ENCODE peak calls at places on chromosomes 6 and 20, in eight cellular contexts. One of them, this sample, is unnamed.

GRCh38 chr20:63081831-63082230 is 75.1 kb upstream of the BHLHE23 start:
- DNase-seq in GM12865: no peak
- DNase-seq in MV-4-11: no peak
- DNase-seq in A172: no peak
- DNase-seq in right cardiac atrium: no peak
- DNase-seq in naive thymus-derived CD8-positive, alpha-beta T cell: no peak
- DNase-seq in GM06990: no peak
- DNase-seq in NCI-H187 treated with DMSO at 0.1 percent for 48 hours: no peak
- DNase-seq in this sample: no peak

GRCh38 chr6:155791186-155791585 is 335.5 kb upstream of the NOX3 start:
- DNase-seq in NCI-H187 treated with DMSO at 0.1 percent for 48 hours: no peak
- DNase-seq in GM12865: no peak
- DNase-seq in naive thymus-derived CD8-positive, alpha-beta T cell: no peak
- DNase-seq in MV-4-11: no peak
- DNase-seq in right cardiac atrium: no peak
- DNase-seq in A172: no peak
- DNase-seq in GM06990: no peak
- DNase-seq in this sample: no peak

GRCh38 chr6:85403331-85404015 is 46.4 kb upstream of the NT5E start:
- DNase-seq in naive thymus-derived CD8-positive, alpha-beta T cell: no peak
- DNase-seq in NCI-H187 treated with DMSO at 0.1 percent for 48 hours: no peak
- DNase-seq in GM06990: no peak
- DNase-seq in A172: peak; percentile 87
- DNase-seq in MV-4-11: peak; percentile 30
- DNase-seq in GM12865: no peak
- DNase-seq in right cardiac atrium: no peak
- DNase-seq in this sample: no peak

GRCh38 chr6:43386492-43386891 is 17.0 kb upstream of the ZNF318 start:
- DNase-seq in naive thymus-derived CD8-positive, alpha-beta T cell: no peak
- DNase-seq in NCI-H187 treated with DMSO at 0.1 percent for 48 hours: peak; percentile 31
- DNase-seq in GM06990: no peak
- DNase-seq in A172: no peak
- DNase-seq in GM12865: peak; percentile 45
- DNase-seq in right cardiac atrium: no peak
- DNase-seq in MV-4-11: no peak
- DNase-seq in this sample: no peak

GRCh38 chr20:59933849-59934585 is 580 bp upstream of the SYCP2 start:
- DNase-seq in MV-4-11: no peak
- DNase-seq in A172: peak; percentile 19
- DNase-seq in naive thymus-derived CD8-positive, alpha-beta T cell: peak; percentile 82
- DNase-seq in GM12865: peak; percentile 75
- DNase-seq in NCI-H187 treated with DMSO at 0.1 percent for 48 hours: no peak
- DNase-seq in right cardiac atrium: peak; percentile 94
- DNase-seq in GM06990: peak; percentile 71
- DNase-seq in this sample: peak; percentile 71

GRCh38 chr20:59814835-59815340 is 118.5 kb downstream of the SYCP2 start:
- DNase-seq in NCI-H187 treated with DMSO at 0.1 percent for 48 hours: no peak
- DNase-seq in A172: no peak
- DNase-seq in GM06990: no peak
- DNase-seq in GM12865: no peak
- DNase-seq in right cardiac atrium: no peak
- DNase-seq in naive thymus-derived CD8-positive, alpha-beta T cell: no peak
- DNase-seq in MV-4-11: no peak
- DNase-seq in this sample: no peak

GRCh38 chr6:2799936-2800527 is 34.8 kb downstream of the WRNIP1 start:
- DNase-seq in naive thymus-derived CD8-positive, alpha-beta T cell: no peak
- DNase-seq in GM06990: no peak
- DNase-seq in A172: no peak
- DNase-seq in MV-4-11: peak; percentile 55
- DNase-seq in GM12865: no peak
- DNase-seq in right cardiac atrium: no peak
- DNase-seq in NCI-H187 treated with DMSO at 0.1 percent for 48 hours: no peak
- DNase-seq in this sample: no peak

GRCh38 chr20:45826381-45827019 is 612 bp downstream of the TNNC2 start:
- DNase-seq in GM06990: no peak
- DNase-seq in GM12865: no peak
- DNase-seq in naive thymus-derived CD8-positive, alpha-beta T cell: no peak
- DNase-seq in MV-4-11: no peak
- DNase-seq in A172: peak; percentile 33
- DNase-seq in right cardiac atrium: peak; percentile 77
- DNase-seq in NCI-H187 treated with DMSO at 0.1 percent for 48 hours: no peak
- DNase-seq in this sample: no peak

GRCh38 chr6:31386099-31386498 is 17.3 kb upstream of the MICA start:
- DNase-seq in MV-4-11: no peak
- DNase-seq in naive thymus-derived CD8-positive, alpha-beta T cell: no peak
- DNase-seq in GM12865: no peak
- DNase-seq in right cardiac atrium: no peak
- DNase-seq in NCI-H187 treated with DMSO at 0.1 percent for 48 hours: no peak
- DNase-seq in GM06990: no peak
- DNase-seq in A172: no peak
- DNase-seq in this sample: no peak

GRCh38 chr20:10172998-10173655 is 45.5 kb upstream of the SNAP25 start:
- DNase-seq in naive thymus-derived CD8-positive, alpha-beta T cell: no peak
- DNase-seq in NCI-H187 treated with DMSO at 0.1 percent for 48 hours: no peak
- DNase-seq in GM12865: no peak
- DNase-seq in MV-4-11: no peak
- DNase-seq in right cardiac atrium: no peak
- DNase-seq in A172: no peak
- DNase-seq in GM06990: no peak
- DNase-seq in this sample: no peak

GRCh38 chr20:34562643-34563042 is 4.1 kb downstream of the MAP1LC3A start:
- DNase-seq in NCI-H187 treated with DMSO at 0.1 percent for 48 hours: no peak
- DNase-seq in right cardiac atrium: peak; percentile 66
- DNase-seq in MV-4-11: no peak
- DNase-seq in naive thymus-derived CD8-positive, alpha-beta T cell: no peak
- DNase-seq in GM06990: no peak
- DNase-seq in GM12865: peak; percentile 34
- DNase-seq in A172: peak; percentile 15
- DNase-seq in this sample: no peak

GRCh38 chr6:108581237-108581931 is 20.7 kb downstream of the FOXO3 start:
- DNase-seq in naive thymus-derived CD8-positive, alpha-beta T cell: no peak
- DNase-seq in A172: peak; percentile 55
- DNase-seq in GM06990: no peak
- DNase-seq in NCI-H187 treated with DMSO at 0.1 percent for 48 hours: no peak
- DNase-seq in MV-4-11: peak; percentile 70
- DNase-seq in right cardiac atrium: no peak
- DNase-seq in GM12865: no peak
- DNase-seq in this sample: no peak

GRCh38 chr6:20652276-20652675 is 118.0 kb downstream of the CDKAL1 start:
- DNase-seq in GM06990: no peak
- DNase-seq in NCI-H187 treated with DMSO at 0.1 percent for 48 hours: no peak
- DNase-seq in MV-4-11: no peak
- DNase-seq in GM12865: no peak
- DNase-seq in right cardiac atrium: no peak
- DNase-seq in A172: no peak
- DNase-seq in naive thymus-derived CD8-positive, alpha-beta T cell: no peak
- DNase-seq in this sample: no peak

GRCh38 chr6:53032853-53033252 is 32.4 kb upstream of the FBXO9 start:
- DNase-seq in naive thymus-derived CD8-positive, alpha-beta T cell: no peak
- DNase-seq in right cardiac atrium: no peak
- DNase-seq in GM12865: no peak
- DNase-seq in GM06990: no peak
- DNase-seq in MV-4-11: no peak
- DNase-seq in NCI-H187 treated with DMSO at 0.1 percent for 48 hours: no peak
- DNase-seq in A172: no peak
- DNase-seq in this sample: no peak

GRCh38 chr20:25389858-25390537 is 637 bp downstream of the ABHD12 start:
- DNase-seq in A172: no peak
- DNase-seq in GM06990: peak; percentile 67
- DNase-seq in naive thymus-derived CD8-positive, alpha-beta T cell: peak; percentile 20
- DNase-seq in GM12865: peak; percentile 30
- DNase-seq in right cardiac atrium: peak; percentile 78
- DNase-seq in NCI-H187 treated with DMSO at 0.1 percent for 48 hours: no peak
- DNase-seq in MV-4-11: no peak
- DNase-seq in this sample: peak; percentile 14

GRCh38 chr6:81636930-81637568 is 115.4 kb downstream of the TENT5A start:
- DNase-seq in right cardiac atrium: no peak
- DNase-seq in MV-4-11: no peak
- DNase-seq in GM06990: no peak
- DNase-seq in NCI-H187 treated with DMSO at 0.1 percent for 48 hours: no peak
- DNase-seq in GM12865: no peak
- DNase-seq in A172: no peak
- DNase-seq in naive thymus-derived CD8-positive, alpha-beta T cell: no peak
- DNase-seq in this sample: no peak

GRCh38 chr6:2848851-2849250 is 7.2 kb upstream of the SERPINB1 start:
- DNase-seq in naive thymus-derived CD8-positive, alpha-beta T cell: peak; percentile 53
- DNase-seq in MV-4-11: no peak
- DNase-seq in A172: no peak
- DNase-seq in right cardiac atrium: no peak
- DNase-seq in NCI-H187 treated with DMSO at 0.1 percent for 48 hours: peak; percentile 16
- DNase-seq in GM06990: no peak
- DNase-seq in GM12865: peak; percentile 76
- DNase-seq in this sample: peak; percentile 64

GRCh38 chr20:41509801-41510200 is 108.4 kb downstream of the CHD6 start:
- DNase-seq in GM06990: no peak
- DNase-seq in A172: no peak
- DNase-seq in naive thymus-derived CD8-positive, alpha-beta T cell: no peak
- DNase-seq in GM12865: no peak
- DNase-seq in NCI-H187 treated with DMSO at 0.1 percent for 48 hours: no peak
- DNase-seq in right cardiac atrium: peak; percentile 73
- DNase-seq in MV-4-11: peak; percentile 9
- DNase-seq in this sample: no peak

GRCh38 chr20:1841554-1842140 is 53.6 kb upstream of the SIRPA start:
- DNase-seq in naive thymus-derived CD8-positive, alpha-beta T cell: no peak
- DNase-seq in GM06990: no peak
- DNase-seq in MV-4-11: peak; percentile 72
- DNase-seq in A172: no peak
- DNase-seq in GM12865: no peak
- DNase-seq in right cardiac atrium: no peak
- DNase-seq in NCI-H187 treated with DMSO at 0.1 percent for 48 hours: no peak
- DNase-seq in this sample: no peak

GRCh38 chr6:154638369-154638768 is 94.8 kb upstream of the SCAF8 start:
- DNase-seq in GM06990: no peak
- DNase-seq in GM12865: no peak
- DNase-seq in NCI-H187 treated with DMSO at 0.1 percent for 48 hours: no peak
- DNase-seq in right cardiac atrium: no peak
- DNase-seq in MV-4-11: no peak
- DNase-seq in A172: peak; percentile 65
- DNase-seq in naive thymus-derived CD8-positive, alpha-beta T cell: no peak
- DNase-seq in this sample: no peak

GRCh38 chr6:158219229-158219628 is 51.1 kb downstream of the GTF2H5 start:
- DNase-seq in GM06990: no peak
- DNase-seq in GM12865: no peak
- DNase-seq in A172: peak; percentile 71
- DNase-seq in MV-4-11: peak; percentile 94
- DNase-seq in naive thymus-derived CD8-positive, alpha-beta T cell: no peak
- DNase-seq in NCI-H187 treated with DMSO at 0.1 percent for 48 hours: no peak
- DNase-seq in right cardiac atrium: no peak
- DNase-seq in this sample: no peak

GRCh38 chr6:61711849-61712248 is 574.2 kb downstream of the KHDRBS2 start:
- DNase-seq in MV-4-11: no peak
- DNase-seq in NCI-H187 treated with DMSO at 0.1 percent for 48 hours: no peak
- DNase-seq in right cardiac atrium: no peak
- DNase-seq in GM12865: no peak
- DNase-seq in naive thymus-derived CD8-positive, alpha-beta T cell: no peak
- DNase-seq in A172: no peak
- DNase-seq in GM06990: no peak
- DNase-seq in this sample: no peak

GRCh38 chr6:57138026-57138425 is 34.1 kb upstream of the BAG2 start:
- DNase-seq in NCI-H187 treated with DMSO at 0.1 percent for 48 hours: no peak
- DNase-seq in naive thymus-derived CD8-positive, alpha-beta T cell: peak; percentile 8
- DNase-seq in GM06990: no peak
- DNase-seq in A172: no peak
- DNase-seq in MV-4-11: no peak
- DNase-seq in right cardiac atrium: peak; percentile 31
- DNase-seq in GM12865: no peak
- DNase-seq in this sample: no peak

GRCh38 chr6:49849121-49849907 is 17.0 kb downstream of the CRISP1 start:
- DNase-seq in right cardiac atrium: no peak
- DNase-seq in naive thymus-derived CD8-positive, alpha-beta T cell: peak; percentile 13
- DNase-seq in GM06990: peak; percentile 16
- DNase-seq in MV-4-11: peak; percentile 20
- DNase-seq in NCI-H187 treated with DMSO at 0.1 percent for 48 hours: no peak
- DNase-seq in GM12865: peak; percentile 49
- DNase-seq in A172: peak; percentile 40
- DNase-seq in this sample: no peak

GRCh38 chr6:36280467-36280866 is 10.6 kb downstream of the PNPLA1 start:
- DNase-seq in GM06990: no peak
- DNase-seq in A172: no peak
- DNase-seq in NCI-H187 treated with DMSO at 0.1 percent for 48 hours: no peak
- DNase-seq in GM12865: peak; percentile 18
- DNase-seq in MV-4-11: peak; percentile 85
- DNase-seq in right cardiac atrium: no peak
- DNase-seq in naive thymus-derived CD8-positive, alpha-beta T cell: no peak
- DNase-seq in this sample: no peak

GRCh38 chr6:40796280-40797223 is 209.4 kb upstream of the LRFN2 start:
- DNase-seq in right cardiac atrium: peak; percentile 79
- DNase-seq in GM12865: no peak
- DNase-seq in GM06990: no peak
- DNase-seq in MV-4-11: no peak
- DNase-seq in A172: no peak
- DNase-seq in NCI-H187 treated with DMSO at 0.1 percent for 48 hours: peak; percentile 34
- DNase-seq in naive thymus-derived CD8-positive, alpha-beta T cell: no peak
- DNase-seq in this sample: no peak

GRCh38 chr6:50271266-50271665 is 221.5 kb upstream of the DEFB112 start:
- DNase-seq in GM06990: no peak
- DNase-seq in GM12865: no peak
- DNase-seq in NCI-H187 treated with DMSO at 0.1 percent for 48 hours: no peak
- DNase-seq in right cardiac atrium: no peak
- DNase-seq in MV-4-11: no peak
- DNase-seq in naive thymus-derived CD8-positive, alpha-beta T cell: no peak
- DNase-seq in A172: peak; percentile 55
- DNase-seq in this sample: no peak

GRCh38 chr6:13268914-13269532 is 59.3 kb downstream of the TBC1D7 start:
- DNase-seq in MV-4-11: peak; percentile 31
- DNase-seq in NCI-H187 treated with DMSO at 0.1 percent for 48 hours: no peak
- DNase-seq in GM12865: no peak
- DNase-seq in GM06990: no peak
- DNase-seq in A172: peak; percentile 66
- DNase-seq in right cardiac atrium: no peak
- DNase-seq in naive thymus-derived CD8-positive, alpha-beta T cell: no peak
- DNase-seq in this sample: no peak

GRCh38 chr20:51365670-51366069 is 176.8 kb downstream of the NFATC2 start:
- DNase-seq in GM06990: no peak
- DNase-seq in naive thymus-derived CD8-positive, alpha-beta T cell: no peak
- DNase-seq in A172: peak; percentile 94
- DNase-seq in GM12865: no peak
- DNase-seq in MV-4-11: no peak
- DNase-seq in right cardiac atrium: no peak
- DNase-seq in NCI-H187 treated with DMSO at 0.1 percent for 48 hours: no peak
- DNase-seq in this sample: no peak

GRCh38 chr6:31660998-31661866 is 654 bp upstream of the C6orf47 start:
- DNase-seq in A172: no peak
- DNase-seq in GM06990: no peak
- DNase-seq in right cardiac atrium: no peak
- DNase-seq in MV-4-11: peak; percentile 58
- DNase-seq in NCI-H187 treated with DMSO at 0.1 percent for 48 hours: no peak
- DNase-seq in GM12865: no peak
- DNase-seq in naive thymus-derived CD8-positive, alpha-beta T cell: no peak
- DNase-seq in this sample: no peak

GRCh38 chr6:136338486-136338885 is 48.8 kb upstream of the BCLAF1 start:
- DNase-seq in GM12865: no peak
- DNase-seq in NCI-H187 treated with DMSO at 0.1 percent for 48 hours: no peak
- DNase-seq in naive thymus-derived CD8-positive, alpha-beta T cell: no peak
- DNase-seq in GM06990: no peak
- DNase-seq in A172: no peak
- DNase-seq in right cardiac atrium: no peak
- DNase-seq in MV-4-11: no peak
- DNase-seq in this sample: no peak

GRCh38 chr20:10225439-10226080 is 6.9 kb downstream of the SNAP25 start:
- DNase-seq in right cardiac atrium: no peak
- DNase-seq in GM12865: peak; percentile 20
- DNase-seq in GM06990: no peak
- DNase-seq in A172: peak; percentile 41
- DNase-seq in NCI-H187 treated with DMSO at 0.1 percent for 48 hours: no peak
- DNase-seq in MV-4-11: no peak
- DNase-seq in naive thymus-derived CD8-positive, alpha-beta T cell: no peak
- DNase-seq in this sample: no peak